ENCODE peak calls at places on chromosomes 7 and 10, in five cellular contexts. O is head of caudate nucleus; Y is T-cell; R is C1 segment of cervical spinal cord; E is stimulated activated CD8-positive, alpha-beta memory T cell treated with anti-CD3 and anti-CD28 coated beads, Interleukin-2, amount 100 ng/mL, for 1 hour. W is an unnamed sample.

GRCh38 chr10:72455889-72456588 is 101.3 kb upstream of the DNAJB12 start:
- DNase-seq in O (peak; percentile 19), E (no peak), R (no peak), Y (no peak), W (peak; percentile 22)

GRCh38 chr7:151206914-151207313 is 3.4 kb downstream of the H2BK1 start:
- DNase-seq in R (no peak), O (no peak), Y (peak; percentile 20), E (no peak), W (no peak)

GRCh38 chr7:539731-540411 is 20.2 kb upstream of the PDGFA start:
- DNase-seq in Y (no peak), R (no peak), O (no peak), E (no peak), W (no peak)

GRCh38 chr10:49619613-49620012 is 5.8 kb downstream of the CHAT start:
- DNase-seq in Y (no peak), R (no peak), O (no peak), E (no peak), W (no peak)

GRCh38 chr7:85528581-85528980 is 341.7 kb upstream of the SEMA3D start:
- DNase-seq in Y (no peak), O (no peak), E (no peak), R (no peak), W (no peak)

GRCh38 chr7:22584179-22584578 is 84.2 kb upstream of the STEAP1B start:
- DNase-seq in Y (no peak), R (no peak), E (no peak), O (no peak), W (peak; percentile 10)

GRCh38 chr10:44935961-44936285 is 23.7 kb upstream of the RASSF4 start:
- DNase-seq in O (no peak), E (no peak), R (no peak), Y (no peak), W (no peak)

GRCh38 chr7:47191876-47192291 is 390.0 kb downstream of the TNS3 start:
- DNase-seq in E (no peak), R (no peak), O (peak; percentile 20), Y (no peak), W (no peak)

GRCh38 chr10:125096371-125096770 is 64.0 kb downstream of the CTBP2 start:
- DNase-seq in E (no peak), R (no peak), Y (no peak), O (no peak), W (no peak)

GRCh38 chr7:155166108-155166507 is 96.0 kb downstream of the HTR5A start:
- DNase-seq in O (no peak), E (no peak), Y (no peak), R (no peak), W (no peak)

GRCh38 chr10:49109669-49110335 is 5.5 kb downstream of the VSTM4 start:
- DNase-seq in Y (no peak), O (no peak), E (no peak), R (no peak), W (no peak)

GRCh38 chr10:77837248-77837924 is 89.2 kb downstream of the DLG5 start:
- DNase-seq in E (peak; percentile 9), R (no peak), Y (peak; percentile 59), O (no peak), W (no peak)

GRCh38 chr7:142891490-142892082 is 6.0 kb upstream of the TRPV6 start:
- DNase-seq in E (no peak), O (no peak), Y (no peak), R (no peak), W (no peak)

GRCh38 chr10:78650122-78650521 is 418.6 kb upstream of the ZMIZ1 start:
- DNase-seq in O (no peak), R (no peak), Y (no peak), E (no peak), W (no peak)

GRCh38 chr7:16670021-16670420 is 24.0 kb downstream of the BZW2 start:
- DNase-seq in Y (no peak), R (no peak), E (no peak), O (no peak), W (no peak)

GRCh38 chr10:99525897-99526296 is 6.8 kb upstream of the NKX2-3 start:
- DNase-seq in Y (no peak), O (no peak), E (no peak), R (no peak), W (no peak)

GRCh38 chr7:159144756-159145543 is at the start of gene VIPR2:
- DNase-seq in E (no peak), Y (peak; percentile 9), R (no peak), O (no peak), W (no peak)

GRCh38 chr10:99331207-99331803 is 2.1 kb downstream of the CNNM1 start:
- DNase-seq in Y (no peak), E (no peak), R (no peak), O (no peak), W (no peak)

GRCh38 chr10:62899316-62899715 is 83.2 kb upstream of the EGR2 start:
- DNase-seq in O (no peak), R (no peak), Y (no peak), E (no peak), W (no peak)

GRCh38 chr7:131173148-131173890 is 154.4 kb upstream of the MKLN1 start:
- DNase-seq in R (no peak), E (no peak), O (no peak), Y (no peak), W (no peak)

GRCh38 chr7:85067371-85067770 is 119.5 kb downstream of the SEMA3D start:
- DNase-seq in R (no peak), E (no peak), O (no peak), Y (no peak), W (no peak)

GRCh38 chr10:124222298-124223000 is 129.1 kb upstream of the CHST15 start:
- DNase-seq in O (no peak), R (no peak), Y (no peak), E (no peak), W (no peak)

GRCh38 chr7:43530553-43531410 is 52.1 kb upstream of the STK17A start:
- DNase-seq in Y (no peak), E (no peak), O (no peak), R (no peak), W (no peak)

GRCh38 chr7:94145602-94146001 is 141.4 kb upstream of the BET1 start:
- DNase-seq in Y (no peak), E (no peak), O (no peak), R (no peak), W (no peak)

GRCh38 chr7:93055543-93056107 is 62.2 kb downstream of the SAMD9 start:
- DNase-seq in O (no peak), R (no peak), E (no peak), Y (no peak), W (peak; percentile 45)

GRCh38 chr7:55965805-55966421 is 1.5 kb downstream of the NIPSNAP2 start:
- DNase-seq in E (no peak), R (no peak), O (no peak), Y (no peak), W (peak; percentile 35)

GRCh38 chr7:137754076-137754851 is 92.5 kb downstream of the DGKI start:
- DNase-seq in E (no peak), R (no peak), O (peak; percentile 64), Y (no peak), W (peak; percentile 11)

GRCh38 chr7:111363099-111363498 is 199.2 kb downstream of the IMMP2L start:
- DNase-seq in O (no peak), R (no peak), Y (no peak), E (no peak), W (no peak)

GRCh38 chr7:129741011-129741410 is 129.5 kb downstream of the NRF1 start:
- DNase-seq in Y (no peak), R (no peak), E (no peak), O (no peak), W (no peak)

GRCh38 chr10:45063605-45064231 is 63.0 kb downstream of the ZNF22 start:
- DNase-seq in Y (no peak), E (no peak), R (no peak), O (no peak), W (peak; percentile 23)

GRCh38 chr10:121312582-121312981 is 285.7 kb downstream of the FGFR2 start:
- DNase-seq in Y (no peak), O (no peak), E (no peak), R (no peak), W (no peak)